ENCODE peak calls at places on chromosomes 13 and 19, in seven cellular contexts. N, E, X, G, J, K and H are unnamed samples. For H3K9me3, the result is how much of the 10 kb centered on the place peaks cover.

GRCh38 chr19:16315825-16316505 is 8.7 kb upstream of the KLF2 start:
- DNase-seq in N (no peak), E (peak), X (peak), G (peak), J (no peak), K (no peak), H (no peak)

GRCh38 chr19:30367001-30367400 is 5.2 kb upstream of the ZNF536 start:
- DNase-seq in N (no peak), E (no peak), X (no peak), G (no peak), J (no peak), K (no peak), H (no peak)

GRCh38 chr13:81872581-81872980 is 1531.7 kb upstream of the SPRY2 start:
- DNase-seq in N (peak), E (no peak), X (no peak), G (no peak), J (no peak), K (no peak), H (peak)

GRCh38 chr13:100363874-100364273 is 224.7 kb downstream of the GGACT start:
- DNase-seq in N (no peak), E (no peak), X (no peak), G (peak), J (no peak), K (no peak), H (no peak)

GRCh38 chr19:30555075-30555787 is 183.0 kb downstream of the ZNF536 start:
- DNase-seq in N (no peak), E (no peak), X (no peak), G (no peak), J (no peak), K (no peak), H (peak)

GRCh38 chr13:114057131-114058050 is 75.0 kb downstream of the RASA3 start:
- DNase-seq in N (no peak), E (no peak), X (no peak), G (no peak), J (no peak), K (no peak), H (no peak)

GRCh38 chr13:60448907-60449510 is 52.0 kb downstream of the TDRD3 start:
- DNase-seq in N (peak), E (peak), X (no peak), G (peak), J (no peak), K (no peak), H (peak)

GRCh38 chr19:50720181-50720920 is 749 bp upstream of the SHANK1 start:
- DNase-seq in N (no peak), E (no peak), X (no peak), G (no peak), J (no peak), K (no peak), H (no peak)

GRCh38 chr19:53908106-53908932 is 759 bp upstream of the CACNG7 start:
- DNase-seq in N (peak), E (peak), X (no peak), G (peak), J (peak), K (no peak), H (peak)

GRCh38 chr19:747432-748273 is 3.3 kb upstream of the MISP start:
- DNase-seq in N (no peak), E (no peak), X (no peak), G (no peak), J (no peak), K (no peak), H (no peak)

GRCh38 chr19:29378126-29378525 is 147.7 kb upstream of the VSTM2B start:
- DNase-seq in N (no peak), E (no peak), X (peak), G (no peak), J (no peak), K (no peak), H (peak)

GRCh38 chr19:12090807-12091206 is 26.3 kb downstream of the ZNF844 start:
- DNase-seq in N (peak), E (peak), X (peak), G (peak), J (peak), K (peak), H (peak)

GRCh38 chr13:31943591-31943990 is 88.0 kb upstream of the FRY start:
- DNase-seq in N (no peak), E (no peak), X (no peak), G (no peak), J (no peak), K (no peak), H (no peak)

GRCh38 chr13:31944262-31945160 is 87.1 kb upstream of the FRY start:
- DNase-seq in N (no peak), E (no peak), X (no peak), G (no peak), J (no peak), K (no peak), H (no peak)

GRCh38 chr13:31946091-31946770 is 85.3 kb upstream of the FRY start:
- DNase-seq in N (no peak), E (no peak), X (no peak), G (no peak), J (no peak), K (no peak), H (no peak)

GRCh38 chr13:31947105-31947504 is 84.5 kb upstream of the FRY start:
- DNase-seq in N (peak), E (no peak), X (no peak), G (no peak), J (no peak), K (no peak), H (no peak)

DNA sequence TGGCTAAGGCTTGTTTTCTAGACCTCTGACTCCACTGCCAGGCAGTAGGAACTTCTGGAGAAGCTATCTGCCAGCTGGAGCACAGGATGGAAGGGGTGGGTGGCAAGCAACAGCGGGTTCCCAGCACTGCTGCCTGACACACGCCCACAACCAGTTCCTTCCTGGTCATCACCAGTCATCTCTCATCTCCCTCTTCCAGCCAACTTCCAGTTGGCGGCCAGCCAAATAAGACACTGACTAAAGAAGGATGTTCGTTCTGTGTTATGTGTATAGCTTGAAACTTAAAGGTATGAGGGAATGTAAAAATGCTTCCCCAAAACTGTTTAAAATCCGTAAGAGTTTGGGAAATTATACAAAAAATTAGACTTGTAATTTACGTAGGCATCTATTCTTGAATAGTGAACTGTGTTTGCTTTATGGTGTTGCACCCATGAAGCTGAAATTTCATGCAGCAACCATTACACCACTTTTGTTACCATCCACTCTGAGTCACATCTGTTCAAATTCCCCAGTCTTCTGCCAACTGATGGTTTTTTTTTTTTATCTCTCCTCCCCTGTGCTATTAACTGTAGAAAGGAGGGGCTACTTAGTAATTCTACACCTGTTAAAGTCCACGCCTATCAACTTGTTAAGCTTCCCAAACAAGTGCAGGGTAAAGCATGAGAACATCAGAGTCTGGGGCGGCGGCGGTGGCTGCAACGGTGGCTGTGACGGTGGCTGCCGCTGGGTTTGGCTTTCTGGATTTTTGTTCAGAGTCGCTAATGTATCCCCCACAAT is 86.2 kb upstream of the FRY start:
- DNase-seq in N (peak), E (peak), X (peak), G (no peak), J (peak), K (no peak), H (peak)
- H3K4me3 ChIP-seq in N (no peak), E (no peak), X (no peak), G (peak), J (peak), K (no peak), H (peak)

GRCh38 chr13:94415484-94415883 is 64.0 kb downstream of the DCT start:
- DNase-seq in N (peak), E (no peak), X (no peak), G (no peak), J (no peak), K (no peak), H (no peak)

GRCh38 chr13:94417294-94417693 is 62.2 kb downstream of the DCT start:
- DNase-seq in N (no peak), E (no peak), X (no peak), G (no peak), J (no peak), K (no peak), H (no peak)

GRCh38 chr13:94419304-94419943 is 60.1 kb downstream of the DCT start:
- DNase-seq in N (no peak), E (no peak), X (no peak), G (peak), J (no peak), K (no peak), H (no peak)

GRCh38 chr13:94414141-94414540 is 65.3 kb downstream of the DCT start:
- DNase-seq in N (no peak), E (no peak), X (no peak), G (no peak), J (no peak), K (no peak), H (no peak)

DNA sequence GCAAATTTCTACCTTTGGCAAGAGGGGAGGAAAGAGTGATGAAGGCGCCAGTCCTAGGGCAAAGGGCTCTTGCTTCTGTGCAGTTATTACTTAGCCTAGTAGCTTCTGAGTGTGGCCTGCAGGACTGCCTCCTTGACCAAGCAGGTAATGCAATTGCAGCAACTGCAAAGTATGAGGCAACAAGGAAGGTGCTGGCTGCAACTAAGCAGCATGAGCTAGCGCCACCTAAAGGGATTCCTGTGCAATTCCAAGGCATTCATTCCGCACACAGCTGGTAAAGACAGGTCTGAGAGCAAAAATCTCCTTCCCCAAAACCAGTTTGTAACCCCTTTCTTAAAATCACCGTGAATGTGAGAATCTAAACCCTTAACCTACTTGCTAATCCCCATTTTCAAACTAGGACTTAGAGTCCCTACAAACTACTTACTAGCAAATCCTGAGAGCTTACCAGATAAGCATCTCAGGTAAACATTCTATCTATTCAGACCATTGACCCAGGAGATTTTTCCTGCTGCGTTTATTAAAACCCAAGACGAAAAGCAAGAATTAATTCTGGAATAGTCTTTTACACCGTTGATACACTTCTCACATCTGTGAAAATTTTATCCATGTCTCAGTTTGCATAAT is 62.9 kb downstream of the DCT start:
- DNase-seq in N (peak), E (peak), X (no peak), G (no peak), J (no peak), K (no peak), H (peak)
- TF ChIP-seq CTCF in N (peak), E (no peak), X (no peak), G (peak), J (no peak), K (no peak), H (peak)

GRCh38 chr19:44438441-44438840 is 9.8 kb downstream of the ZNF229 start:
- DNase-seq in N (peak), E (no peak), X (no peak), G (no peak), J (no peak), K (no peak), H (no peak)
- H3K9me3 ChIP-seq in N (under half), E (under half), X (under half), G (under half), J (half or more), K (under half), H (half or more)

GRCh38 chr13:70523622-70524021 is 415.4 kb upstream of the KLHL1 start:
- DNase-seq in N (no peak), E (no peak), X (no peak), G (no peak), J (no peak), K (no peak), H (no peak)

GRCh38 chr13:70520275-70520674 is 412.0 kb upstream of the KLHL1 start:
- DNase-seq in N (no peak), E (no peak), X (no peak), G (no peak), J (no peak), K (no peak), H (no peak)

GRCh38 chr13:70518081-70518480 is 409.8 kb upstream of the KLHL1 start:
- DNase-seq in N (no peak), E (no peak), X (no peak), G (no peak), J (no peak), K (no peak), H (no peak)
- H3K4me3 ChIP-seq in N (no peak), E (no peak), X (no peak), G (no peak), J (no peak), K (no peak), H (no peak)

DNA sequence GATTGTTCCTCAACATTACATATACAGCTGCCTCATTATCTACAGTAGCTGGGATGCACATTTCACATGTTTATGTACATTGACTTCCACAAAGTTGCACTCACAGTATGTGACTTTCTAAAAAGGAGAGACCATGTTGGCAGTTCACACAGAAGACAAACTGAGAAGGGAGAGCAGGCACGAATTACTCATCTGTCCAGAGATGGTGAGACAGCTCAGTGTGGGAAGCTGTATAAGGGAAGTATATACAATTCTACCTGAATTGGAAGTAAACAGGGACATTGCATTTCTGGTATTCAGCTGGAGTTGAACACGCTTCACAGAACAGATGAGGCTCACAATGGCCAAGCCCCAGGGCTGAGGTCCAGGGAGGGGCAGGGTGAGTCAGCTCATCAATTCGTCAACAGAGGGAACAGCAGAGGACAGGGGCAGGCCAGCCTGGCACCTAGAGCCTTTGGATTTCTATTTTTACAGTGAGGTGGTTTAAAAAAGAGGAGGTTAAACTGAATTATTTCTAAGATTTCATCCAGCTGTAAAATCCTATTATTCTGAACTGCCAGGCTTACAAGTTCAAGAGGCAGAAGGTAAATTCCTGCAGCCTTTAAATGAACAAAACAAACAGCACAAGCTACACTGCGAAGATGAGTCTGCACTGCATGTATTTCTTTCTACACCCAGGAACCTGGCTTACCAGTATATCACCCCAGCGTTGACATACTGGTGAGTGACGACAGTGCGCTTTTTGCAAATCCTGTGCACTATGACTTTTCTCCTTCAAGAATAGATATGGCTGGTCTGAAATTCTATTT is 9.8 kb downstream of the PARP4 start:
- DNase-seq in N (peak), E (no peak), X (no peak), G (no peak), J (no peak), K (no peak), H (peak)
- TF ChIP-seq CTCF in N (no peak), E (no peak), X (no peak), G (no peak), J (no peak), K (no peak), H (no peak)

DNA sequence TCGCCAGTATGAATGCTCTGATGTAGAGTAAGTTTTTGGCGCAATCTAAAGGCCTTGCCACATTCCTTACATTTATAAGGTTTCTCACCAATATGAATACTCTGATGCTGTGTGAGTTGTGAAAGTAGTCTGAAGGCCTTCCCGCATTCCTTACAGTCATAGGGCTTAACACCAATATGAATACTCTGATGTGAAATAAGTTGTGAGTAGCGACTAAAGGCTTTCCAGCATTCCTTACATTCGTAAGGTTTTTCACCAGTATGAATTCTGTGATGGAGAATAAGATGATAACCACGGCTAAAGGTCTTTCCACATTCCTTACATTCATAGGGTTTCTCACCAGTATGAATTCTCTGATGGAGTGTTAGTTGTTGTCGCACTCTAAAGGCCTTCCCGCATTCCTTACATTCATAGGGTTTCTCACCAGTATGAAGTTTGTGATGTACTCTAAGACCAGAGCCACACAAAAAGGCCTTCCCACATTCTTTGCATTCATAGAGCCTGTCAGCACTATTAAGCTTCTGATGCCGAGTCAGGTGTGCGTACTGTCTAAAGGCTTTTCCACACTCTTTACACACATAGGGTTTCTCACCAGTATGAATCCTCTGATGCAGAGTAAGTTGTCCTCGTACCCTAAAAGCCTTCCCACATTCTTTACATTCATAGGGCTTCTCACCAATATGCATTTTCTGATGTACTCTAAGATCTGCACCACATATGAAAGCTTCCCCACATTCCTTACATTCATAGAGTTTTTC is 14.1 kb upstream of the ZFP14 start:
- DNase-seq in N (no peak), E (no peak), X (no peak), G (no peak), J (no peak), K (no peak), H (no peak)
- H3K9me3 ChIP-seq in N (under half), E (under half), X (under half), G (half or more), J (half or more), K (under half), H (half or more)

GRCh38 chr19:5681446-5682292 is 842 bp downstream of the HSD11B1L start:
- DNase-seq in N (no peak), E (no peak), X (no peak), G (no peak), J (no peak), K (no peak), H (peak)
- H3K4me3 ChIP-seq in N (peak), E (peak), X (peak), G (peak), J (peak), K (peak), H (peak)

GRCh38 chr19:14114439-14114838 is 3.1 kb downstream of the PRKACA start:
- DNase-seq in N (no peak), E (no peak), X (no peak), G (no peak), J (no peak), K (no peak), H (no peak)

GRCh38 chr19:14113762-14114414 is 3.7 kb downstream of the PRKACA start:
- DNase-seq in N (no peak), E (peak), X (peak), G (no peak), J (peak), K (no peak), H (peak)

GRCh38 chr19:14116525-14116917 is 1.0 kb downstream of the PRKACA start:
- DNase-seq in N (no peak), E (no peak), X (no peak), G (no peak), J (no peak), K (no peak), H (no peak)

GRCh38 chr19:14115761-14116160 is 1.8 kb downstream of the PRKACA start:
- DNase-seq in N (no peak), E (no peak), X (no peak), G (no peak), J (no peak), K (no peak), H (no peak)

GRCh38 chr19:14114854-14115253 is 2.7 kb downstream of the PRKACA start:
- DNase-seq in N (peak), E (peak), X (peak), G (no peak), J (peak), K (peak), H (peak)
- TF ChIP-seq CTCF in N (peak), E (peak), X (no peak), G (peak), J (peak), K (peak), H (peak)

GRCh38 chr19:57465680-57466381 is 8.9 kb upstream of the VN1R1 start:
- DNase-seq in N (peak), E (no peak), X (no peak), G (no peak), J (no peak), K (no peak), H (peak)

GRCh38 chr19:57466489-57466888 is 9.5 kb upstream of the VN1R1 start:
- DNase-seq in N (no peak), E (no peak), X (no peak), G (no peak), J (peak), K (no peak), H (no peak)
- H3K9me3 ChIP-seq in N (half or more), E (under half), X (under half), G (under half), J (half or more), K (under half), H (half or more)

GRCh38 chr13:33531484-33531883 is 245.9 kb upstream of the STARD13 start:
- DNase-seq in N (no peak), E (no peak), X (no peak), G (no peak), J (no peak), K (no peak), H (no peak)

GRCh38 chr13:33524086-33524485 is 238.5 kb upstream of the STARD13 start:
- DNase-seq in N (no peak), E (no peak), X (no peak), G (peak), J (no peak), K (no peak), H (no peak)

GRCh38 chr13:33526718-33527117 is 241.2 kb upstream of the STARD13 start:
- DNase-seq in N (no peak), E (no peak), X (no peak), G (no peak), J (no peak), K (no peak), H (no peak)

GRCh38 chr13:33520480-33520839 is 234.9 kb upstream of the STARD13 start:
- DNase-seq in N (no peak), E (no peak), X (no peak), G (no peak), J (no peak), K (no peak), H (no peak)

GRCh38 chr13:33525759-33526158 is 240.2 kb upstream of the STARD13 start:
- DNase-seq in N (no peak), E (no peak), X (no peak), G (no peak), J (no peak), K (no peak), H (no peak)
- H3K4me3 ChIP-seq in N (no peak), E (no peak), X (no peak), G (no peak), J (no peak), K (no peak), H (no peak)